ENCODE peak calls at places on chromosomes 16 and 17, in four cellular contexts. One of them, this sample, is unnamed.

GRCh38 chr16:2498085-2498484 is 15.7 kb upstream of the ATP6V0C start:
- DNase-seq in lung microvascular endothelial cell: no peak
- DNase-seq in IMR-90: no peak
- DNase-seq in activated T-cell treated with anti-CD3 and anti-CD28 coated beads, Interleukin-2, amount 50 U/mL, for 72 hours: no peak
- DNase-seq in this sample: no peak

GRCh38 chr16:24062270-24062817 is 193.8 kb upstream of the CACNG3 start:
- DNase-seq in lung microvascular endothelial cell: no peak
- DNase-seq in IMR-90: no peak
- DNase-seq in activated T-cell treated with anti-CD3 and anti-CD28 coated beads, Interleukin-2, amount 50 U/mL, for 72 hours: no peak
- DNase-seq in this sample: no peak

GRCh38 chr17:64001763-64002529 is 3.8 kb downstream of the PRR29 start:
- DNase-seq in lung microvascular endothelial cell: peak; percentile 83
- DNase-seq in IMR-90: peak; percentile 12
- DNase-seq in activated T-cell treated with anti-CD3 and anti-CD28 coated beads, Interleukin-2, amount 50 U/mL, for 72 hours: no peak
- DNase-seq in this sample: peak; percentile 36

GRCh38 chr16:89314357-89314756 is 96.9 kb downstream of the ZNF778 start:
- DNase-seq in lung microvascular endothelial cell: no peak
- DNase-seq in IMR-90: no peak
- DNase-seq in activated T-cell treated with anti-CD3 and anti-CD28 coated beads, Interleukin-2, amount 50 U/mL, for 72 hours: no peak
- DNase-seq in this sample: no peak

GRCh38 chr17:38663125-38663751 is 11.5 kb downstream of the EPOP start:
- DNase-seq in lung microvascular endothelial cell: peak; percentile 60
- DNase-seq in IMR-90: peak; percentile 29
- DNase-seq in activated T-cell treated with anti-CD3 and anti-CD28 coated beads, Interleukin-2, amount 50 U/mL, for 72 hours: peak; percentile 61
- DNase-seq in this sample: peak; percentile 58

GRCh38 chr17:17749025-17749772 is 67.9 kb downstream of the RAI1 start:
- DNase-seq in lung microvascular endothelial cell: no peak
- DNase-seq in IMR-90: no peak
- DNase-seq in activated T-cell treated with anti-CD3 and anti-CD28 coated beads, Interleukin-2, amount 50 U/mL, for 72 hours: no peak
- DNase-seq in this sample: no peak

GRCh38 chr17:74201250-74201649 is 2.2 kb upstream of the RPL38 start:
- DNase-seq in lung microvascular endothelial cell: no peak
- DNase-seq in IMR-90: peak; percentile 57
- DNase-seq in activated T-cell treated with anti-CD3 and anti-CD28 coated beads, Interleukin-2, amount 50 U/mL, for 72 hours: no peak
- DNase-seq in this sample: peak; percentile 54

GRCh38 chr17:10435096-10435495 is 13.3 kb upstream of the MYH8 start:
- DNase-seq in lung microvascular endothelial cell: no peak
- DNase-seq in IMR-90: no peak
- DNase-seq in activated T-cell treated with anti-CD3 and anti-CD28 coated beads, Interleukin-2, amount 50 U/mL, for 72 hours: no peak
- DNase-seq in this sample: no peak

GRCh38 chr16:51538707-51539604 is 387.9 kb upstream of the SALL1 start:
- DNase-seq in lung microvascular endothelial cell: peak; percentile 79
- DNase-seq in IMR-90: peak; percentile 92
- DNase-seq in activated T-cell treated with anti-CD3 and anti-CD28 coated beads, Interleukin-2, amount 50 U/mL, for 72 hours: no peak
- DNase-seq in this sample: peak; percentile 93

GRCh38 chr17:50199211-50199633 is 2.2 kb downstream of the COL1A1 start:
- DNase-seq in lung microvascular endothelial cell: no peak
- DNase-seq in IMR-90: no peak
- DNase-seq in activated T-cell treated with anti-CD3 and anti-CD28 coated beads, Interleukin-2, amount 50 U/mL, for 72 hours: no peak
- DNase-seq in this sample: no peak

GRCh38 chr17:20200016-20200788 is 191.0 kb downstream of the SPECC1 start:
- DNase-seq in lung microvascular endothelial cell: no peak
- DNase-seq in IMR-90: peak; percentile 23
- DNase-seq in activated T-cell treated with anti-CD3 and anti-CD28 coated beads, Interleukin-2, amount 50 U/mL, for 72 hours: no peak
- DNase-seq in this sample: no peak